ENCODE peak calls at places on chromosomes 12 and 14, in four cellular contexts. I, O, G and S are unnamed samples. For H3K4me1 and H3K9me3, the result is how much of the 10 kb centered on the place peaks cover.

GRCh38 chr14:66228267-66228970 is 257.8 kb upstream of the CCDC196 start:
- DNase-seq in O (peak), I (no peak), G (peak), S (no peak)

GRCh38 chr12:96210376-96211055 is 16.3 kb downstream of the ELK3 start:
- DNase-seq in G (no peak), I (no peak), O (no peak), S (peak)

GRCh38 chr12:3114671-3115070 is 37.5 kb downstream of the TSPAN9 start:
- DNase-seq in G (no peak), O (peak), I (no peak), S (no peak)

GRCh38 chr12:46699986-46700385 is 125.8 kb downstream of the SLC38A4 start:
- DNase-seq in I (no peak), O (no peak), G (no peak), S (no peak)

GRCh38 chr14:39467889-39468524 is 35.8 kb upstream of the FBXO33 start:
- DNase-seq in I (no peak), G (peak), O (peak), S (peak)

GRCh38 chr12:110475426-110475825 is 6.8 kb downstream of the FAM216A start:
- DNase-seq in O (no peak), I (no peak), G (no peak), S (no peak)

GRCh38 chr12:55727643-55728184 is 1.1 kb downstream of the CD63 start:
- DNase-seq in G (peak), I (peak), O (peak), S (peak)

GRCh38 chr14:76599556-76599955 is 161.7 kb upstream of the VASH1 start:
- DNase-seq in G (no peak), I (no peak), O (no peak), S (no peak)

GRCh38 chr12:51921017-51921725 is 13.9 kb downstream of the ACVRL1 start:
- DNase-seq in I (no peak), O (no peak), G (no peak), S (no peak)

GRCh38 chr12:101966496-101966895 is 89.1 kb downstream of the DRAM1 start:
- DNase-seq in G (no peak), I (no peak), O (no peak), S (no peak)

GRCh38 chr14:25846232-25846631 is 751.6 kb downstream of the NOVA1 start:
- DNase-seq in O (no peak), I (no peak), G (no peak), S (no peak)

GRCh38 chr12:34600592-34601462 is 578.5 kb downstream of the ALG10 start:
- DNase-seq in I (no peak), G (no peak), O (no peak), S (peak)

DNA sequence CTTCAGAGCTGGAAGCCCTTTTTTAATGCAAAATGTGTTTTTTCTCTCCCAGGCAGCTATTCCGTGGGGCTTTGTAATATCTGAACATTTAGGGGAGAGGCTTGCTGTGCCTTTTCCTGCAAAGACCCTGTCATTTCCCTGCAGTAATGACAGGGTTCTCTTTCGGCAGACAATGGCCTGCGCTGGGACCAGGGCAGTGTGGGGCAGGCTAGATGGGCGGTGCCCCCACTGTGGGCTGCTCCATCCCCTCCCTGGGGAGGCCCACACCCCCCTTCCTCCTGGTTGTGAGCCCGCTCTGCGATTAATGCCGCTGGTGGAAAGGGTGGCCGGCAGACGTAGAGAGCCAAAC is 31.4 kb downstream of the KIF26A start:
- DNase-seq in I (no peak), O (no peak), G (no peak), S (no peak)
- H3K4me1 ChIP-seq in I (under half), O (under half), G (under half), S (under half)

GRCh38 chr12:12722351-12723146 is 5.4 kb downstream of the CDKN1B start:
- DNase-seq in I (no peak), G (peak), O (peak), S (no peak)

GRCh38 chr12:12720052-12720451 is 2.9 kb downstream of the CDKN1B start:
- DNase-seq in I (no peak), O (peak), G (no peak), S (no peak)

GRCh38 chr12:12719496-12719895 is 2.3 kb downstream of the CDKN1B start:
- DNase-seq in G (peak), I (no peak), O (peak), S (no peak)

GRCh38 chr12:12720637-12721250 is 3.6 kb downstream of the CDKN1B start:
- DNase-seq in G (no peak), O (peak), I (no peak), S (no peak)

GRCh38 chr12:12721251-12721689 is 4.1 kb downstream of the CDKN1B start:
- DNase-seq in O (peak), I (no peak), G (no peak), S (no peak)
- H3K4me3 ChIP-seq in O (peak), I (no peak), G (peak), S (no peak)

DNA sequence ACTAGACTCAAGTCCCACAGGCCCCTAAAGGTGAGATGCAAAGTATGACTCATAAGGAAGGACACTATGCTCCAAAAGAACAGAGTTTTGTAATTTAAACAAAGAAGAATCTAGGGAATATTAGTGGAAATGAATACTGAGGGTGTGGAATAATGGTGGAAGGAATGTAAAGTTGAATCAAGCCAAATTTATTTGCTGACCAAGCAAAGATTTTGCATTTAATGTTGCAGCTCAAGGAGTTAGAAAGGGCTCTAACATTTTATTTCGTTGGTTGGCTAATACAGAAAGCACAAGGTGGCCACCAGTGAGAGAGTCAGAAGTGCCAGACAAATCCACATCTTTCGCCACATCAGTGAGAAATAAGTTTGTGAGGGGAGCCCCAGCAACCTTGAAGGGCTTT is 550.3 kb downstream of the FOXG1 start:
- DNase-seq in I (no peak), O (no peak), G (no peak), S (no peak)
- H3K9me3 ChIP-seq in I (under half), O (under half), G (under half), S (under half)

GRCh38 chr14:22065372-22065771 is 391.8 kb upstream of the OR4E1 start:
- DNase-seq in O (no peak), G (no peak), I (no peak), S (no peak)

GRCh38 chr14:22071001-22071400 is 397.4 kb upstream of the OR4E1 start:
- DNase-seq in O (no peak), G (no peak), I (no peak), S (peak)

DNA sequence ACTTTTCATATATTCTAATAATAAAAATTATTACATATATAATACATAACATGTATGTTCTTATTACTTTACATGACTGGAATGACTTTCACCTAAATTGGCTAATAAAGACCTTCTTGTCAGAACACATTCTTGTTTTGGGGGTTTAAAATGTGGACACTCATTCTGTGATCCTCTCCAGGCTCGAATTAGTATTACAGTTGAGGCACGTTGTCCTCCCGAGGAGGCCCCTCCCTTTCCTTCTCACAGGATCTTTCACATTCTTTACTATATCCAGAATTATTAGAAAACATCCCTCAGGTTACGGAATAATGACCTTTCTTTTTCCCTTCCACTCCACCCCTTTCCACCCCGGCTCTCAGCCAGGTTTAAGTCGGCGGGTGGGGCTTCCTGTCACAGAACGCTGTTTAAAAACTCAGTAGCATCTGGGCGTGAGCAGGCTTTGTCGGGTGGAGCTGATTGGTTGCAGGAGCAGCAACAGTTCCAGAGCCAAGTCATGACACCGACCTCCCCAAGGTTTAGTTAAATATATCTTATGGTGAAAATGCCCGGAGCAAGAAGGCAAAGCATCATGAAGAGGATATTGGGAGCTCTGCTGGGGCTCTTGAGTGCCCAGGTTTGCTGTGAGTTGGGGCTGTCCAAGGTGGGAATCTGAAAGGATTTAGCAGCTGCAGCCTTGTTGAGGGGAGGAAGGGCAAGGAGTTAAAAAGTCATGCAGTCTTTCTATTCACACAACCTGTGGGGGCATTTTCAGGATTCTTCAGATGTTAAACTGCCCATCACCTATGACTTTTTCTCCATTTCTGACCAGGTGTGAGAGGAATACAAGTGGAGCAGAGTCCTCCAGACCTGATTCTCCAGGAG is 396.7 kb upstream of the OR4E1 start:
- DNase-seq in I (no peak), O (peak), G (peak), S (peak)
- H3K4me1 ChIP-seq in I (under half), O (under half), G (under half), S (under half)

DNA sequence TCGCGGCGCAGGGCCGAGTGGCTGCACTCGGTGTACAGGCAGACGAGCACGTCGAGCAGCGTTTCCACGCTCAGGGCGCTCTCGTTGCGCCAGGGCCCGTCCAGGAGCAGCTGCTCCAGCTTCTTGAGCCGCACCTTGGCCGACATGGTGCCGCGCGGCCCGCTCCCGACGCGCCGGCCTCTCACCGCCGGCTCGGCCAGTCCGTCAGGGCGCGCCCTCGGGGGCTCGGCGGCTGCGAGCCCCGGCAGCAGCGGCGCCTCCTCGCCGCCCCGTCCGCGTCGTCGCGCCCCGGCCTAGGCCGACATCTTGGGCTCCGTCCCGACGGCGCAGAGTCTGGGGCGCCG is 349 bp downstream of the CDC42BPB start:
- DNase-seq in O (no peak), G (peak), I (no peak), S (no peak)
- H3K4me3 ChIP-seq in O (peak), G (peak), I (peak), S (peak)

GRCh38 chr14:82398313-82398712 is 864.7 kb upstream of the SEL1L start:
- DNase-seq in I (no peak), O (no peak), G (no peak), S (no peak)

GRCh38 chr14:82403972-82404371 is 870.3 kb upstream of the SEL1L start:
- DNase-seq in O (no peak), G (no peak), I (no peak), S (no peak)
- H3K9me3 ChIP-seq in O (under half), G (under half), I (under half), S (under half)

GRCh38 chr12:6769003-6769389 is 2.8 kb downstream of the PTMS start:
- DNase-seq in O (peak), I (no peak), G (no peak), S (peak)

GRCh38 chr12:6769681-6770080 is 2.6 kb upstream of the LAG3 start:
- DNase-seq in I (no peak), O (no peak), G (no peak), S (no peak)

GRCh38 chr12:6767301-6767591 is 1.1 kb downstream of the PTMS start:
- DNase-seq in O (peak), G (no peak), I (no peak), S (no peak)

GRCh38 chr12:6767592-6768384 is 1.6 kb downstream of the PTMS start:
- DNase-seq in I (no peak), O (peak), G (no peak), S (no peak)

GRCh38 chr12:6768385-6769002 is 2.3 kb downstream of the PTMS start:
- DNase-seq in I (no peak), G (no peak), O (peak), S (no peak)
- H3K4me1 ChIP-seq in I (half or more), G (under half), O (under half), S (under half)

DNA sequence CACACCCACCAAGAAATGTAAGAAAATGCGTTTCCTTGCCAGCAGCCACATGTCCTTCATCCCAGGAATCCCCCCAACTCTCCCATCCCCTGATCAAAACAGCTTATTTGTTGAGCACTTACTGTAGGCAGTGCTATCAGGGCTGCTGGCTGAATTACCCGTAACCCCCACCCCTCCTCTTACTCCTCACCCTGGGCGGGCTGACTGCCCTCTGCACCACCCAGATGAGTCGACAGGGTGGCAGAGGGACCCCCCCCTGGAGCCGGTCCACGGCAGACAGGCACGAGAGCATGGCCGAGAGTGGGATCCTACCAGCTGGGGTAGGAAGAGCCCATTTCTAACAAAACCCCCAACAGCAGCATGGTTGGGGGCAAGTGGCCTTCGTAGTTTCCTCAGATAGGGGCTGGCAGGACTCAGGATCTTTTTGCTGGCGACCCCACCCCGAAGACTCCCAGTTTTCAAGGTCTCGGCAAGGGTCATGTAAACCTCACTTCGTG is 1.1 kb upstream of the RHOF start:
- DNase-seq in O (peak), I (no peak), G (no peak), S (no peak)
- H3K4me3 ChIP-seq in O (peak), I (peak), G (peak), S (no peak)

DNA sequence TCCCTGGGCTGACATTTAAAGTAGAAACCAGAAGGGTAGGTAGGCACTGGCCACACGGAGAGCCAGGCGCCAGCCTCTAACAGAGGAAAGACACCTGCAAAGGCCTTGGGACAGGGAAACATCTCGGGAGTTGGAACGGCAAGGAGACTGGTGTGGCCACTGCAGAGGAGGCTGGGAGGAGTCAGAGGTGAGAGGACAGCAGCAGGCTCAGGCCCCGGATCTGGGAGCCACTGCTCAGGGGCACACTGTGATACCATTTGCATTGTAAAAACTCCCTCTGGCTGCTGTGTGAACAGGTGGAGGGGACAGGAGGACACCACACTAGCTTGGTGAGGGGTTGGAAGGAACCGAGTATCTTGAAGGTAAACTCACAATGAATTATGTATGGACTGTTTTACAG is 2.7 kb downstream of the ANHX start:
- DNase-seq in G (no peak), O (no peak), I (no peak), S (no peak)
- H3K9me3 ChIP-seq in G (under half), O (under half), I (half or more), S (half or more)

DNA sequence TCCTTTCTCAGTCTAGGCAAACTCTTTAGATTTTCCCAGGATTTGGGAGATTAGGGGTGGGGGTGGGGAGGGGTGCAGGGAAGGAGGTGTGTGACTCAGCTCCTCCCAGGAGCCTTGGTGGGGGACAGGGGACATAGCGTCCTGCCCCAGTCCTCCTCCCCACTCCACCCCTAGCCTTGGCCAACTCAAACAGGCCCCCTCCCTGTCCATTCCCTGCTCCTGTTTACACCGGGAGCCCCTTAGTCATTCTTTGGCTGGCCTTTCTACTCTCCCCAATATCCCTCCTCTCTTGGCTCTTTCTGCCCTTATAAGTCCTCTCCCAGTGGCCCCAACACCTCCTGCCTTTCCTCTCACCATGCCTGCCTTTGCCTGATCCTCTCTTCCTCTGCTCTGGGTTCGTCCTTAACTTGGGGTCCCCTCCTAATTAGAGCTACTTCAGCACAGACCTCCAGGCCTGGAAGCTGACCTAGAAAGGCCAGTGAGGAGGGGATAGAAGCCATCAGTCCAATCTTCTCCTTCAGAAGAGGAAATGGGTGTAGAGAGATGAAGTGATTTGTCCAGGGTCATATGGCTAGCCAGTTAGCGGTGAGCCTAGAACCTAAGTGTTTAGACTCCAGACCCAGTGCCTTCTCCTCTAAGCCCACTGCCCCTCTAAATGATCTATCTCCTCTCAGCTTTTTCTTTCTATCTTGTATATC is 2.3 kb upstream of the ITGA5 start:
- DNase-seq in O (peak), G (peak), I (no peak), S (no peak)
- H3K4me1 ChIP-seq in O (half or more), G (under half), I (under half), S (under half)